ENCODE peak calls at places on chromosome 1, in five cellular contexts. J is GM23248, G is GM23338, R is PC-3, E is neural progenitor cell. A is an unnamed sample.

GRCh38 chr1:154240294-154240831 is 19.6 kb downstream of the UBAP2L start:
- DNase-seq in G (no peak), E (no peak), R (no peak), J (no peak), A (no peak)

GRCh38 chr1:154445040-154445472 is 39.9 kb downstream of the IL6R start:
- DNase-seq in R (peak; percentile 74), J (peak; percentile 90), G (no peak), E (no peak), A (peak; percentile 73)

GRCh38 chr1:194774535-194774934 is 1588.1 kb upstream of the B3GALT2 start:
- DNase-seq in J (no peak), R (no peak), G (no peak), E (no peak), A (peak; percentile 6)

GRCh38 chr1:115179397-115179835 is 90.1 kb upstream of the TSPAN2 start:
- DNase-seq in J (peak; percentile 99), R (peak; percentile 95), E (no peak), G (no peak), A (no peak)

GRCh38 chr1:46030074-46030870 is 102.2 kb downstream of the PIK3R3 start:
- DNase-seq in E (no peak), J (no peak), G (no peak), R (no peak), A (no peak)

GRCh38 chr1:110159160-110159559 is 8.9 kb downstream of the SLC6A17 start:
- DNase-seq in E (no peak), J (no peak), R (no peak), G (no peak), A (no peak)

GRCh38 chr1:169137357-169137756 is 30.9 kb downstream of the ATP1B1 start:
- DNase-seq in J (no peak), R (no peak), E (no peak), G (no peak), A (no peak)

GRCh38 chr1:179807691-179808485 is 64.8 kb downstream of the FAM163A start:
- DNase-seq in J (peak; percentile 70), E (no peak), G (no peak), R (peak; percentile 3), A (no peak)

GRCh38 chr1:219430419-219430818 is 182.5 kb downstream of the ZC3H11B start:
- DNase-seq in G (no peak), E (no peak), J (no peak), R (no peak), A (no peak)

GRCh38 chr1:178541829-178542553 is 29.1 kb downstream of the TEX35 start:
- DNase-seq in G (peak; percentile 69), R (peak; percentile 27), E (peak; percentile 53), J (peak; percentile 48), A (peak; percentile 24)

GRCh38 chr1:54816951-54817350 is 15.8 kb upstream of the TTC22 start:
- DNase-seq in G (no peak), E (no peak), J (no peak), R (no peak), A (no peak)

GRCh38 chr1:22142315-22143064 is 407 bp downstream of the WNT4 start:
- DNase-seq in R (peak; percentile 30), G (peak; percentile 65), E (peak; percentile 76), J (peak; percentile 61), A (no peak)
- TF ChIP-seq EZH2 in R (no peak), G (no peak), E (peak; percentile 58), J (peak; percentile 40), A (no peak)

GRCh38 chr1:184866582-184866981 is 107.7 kb downstream of the NIBAN1 start:
- DNase-seq in E (no peak), J (no peak), G (no peak), R (no peak), A (no peak)

GRCh38 chr1:184865831-184866230 is 108.5 kb downstream of the NIBAN1 start:
- DNase-seq in E (no peak), J (no peak), G (no peak), R (no peak), A (no peak)

GRCh38 chr1:184866991-184867788 is 107.1 kb downstream of the NIBAN1 start:
- DNase-seq in J (peak; percentile 90), R (peak; percentile 76), G (no peak), E (no peak), A (peak; percentile 57)

GRCh38 chr1:184870319-184870718 is 104.0 kb downstream of the NIBAN1 start:
- DNase-seq in G (no peak), E (no peak), J (no peak), R (no peak), A (no peak)

DNA sequence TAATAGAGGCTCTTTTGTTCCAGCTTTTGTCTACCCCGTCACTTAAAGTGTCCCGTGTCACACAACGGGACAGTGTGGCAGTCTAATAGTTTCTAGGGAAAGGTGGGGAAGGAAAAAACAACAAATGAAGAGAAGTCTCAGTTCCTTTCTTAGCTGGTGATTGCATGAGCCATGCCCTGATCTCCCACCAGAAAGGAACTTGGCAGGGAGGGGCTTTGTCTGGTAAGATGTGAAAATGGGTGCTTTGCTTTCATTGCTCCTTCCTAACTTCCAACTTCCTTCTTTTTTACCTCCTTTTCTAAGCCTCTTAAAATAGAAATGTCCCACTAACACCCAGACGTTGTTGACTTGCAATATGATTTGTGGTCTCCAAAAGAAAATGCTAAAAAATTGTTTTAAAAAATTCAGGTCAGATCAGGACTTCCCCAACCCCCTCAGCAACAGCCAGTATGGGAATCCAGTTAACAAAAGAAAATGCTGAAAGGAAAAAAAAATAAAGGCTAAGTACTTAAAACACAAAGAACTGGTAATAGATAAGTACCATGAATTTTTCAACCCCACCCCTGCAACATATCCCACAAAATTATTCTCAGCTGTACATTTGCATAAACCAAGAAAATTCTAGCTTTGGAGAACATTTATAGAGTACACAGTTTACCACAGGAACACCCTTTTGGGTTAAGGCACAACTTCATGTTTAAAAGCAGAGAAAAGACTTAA is 106.3 kb downstream of the NIBAN1 start:
- DNase-seq in J (no peak), R (no peak), G (no peak), E (no peak), A (no peak)
- TF ChIP-seq EZH2phosphoT487 in J (no peak), R (no peak), G (no peak), E (no peak), A (no peak)

GRCh38 chr1:81432654-81433109 is 368.1 kb upstream of the ADGRL2 start:
- DNase-seq in G (no peak), R (no peak), J (no peak), E (no peak), A (no peak)
- TF ChIP-seq EZH2 in G (no peak), R (no peak), J (no peak), E (no peak), A (no peak)

GRCh38 chr1:222288056-222288455 is 259.8 kb downstream of the HHIPL2 start:
- DNase-seq in G (no peak), E (no peak), J (peak; percentile 67), R (peak; percentile 94), A (no peak)

GRCh38 chr1:222284466-222284865 is 263.4 kb downstream of the HHIPL2 start:
- DNase-seq in G (no peak), E (no peak), J (peak; percentile 26), R (no peak), A (no peak)

GRCh38 chr1:222283147-222283768 is 264.6 kb downstream of the HHIPL2 start:
- DNase-seq in E (no peak), J (peak; percentile 73), R (peak; percentile 65), G (no peak), A (no peak)

DNA sequence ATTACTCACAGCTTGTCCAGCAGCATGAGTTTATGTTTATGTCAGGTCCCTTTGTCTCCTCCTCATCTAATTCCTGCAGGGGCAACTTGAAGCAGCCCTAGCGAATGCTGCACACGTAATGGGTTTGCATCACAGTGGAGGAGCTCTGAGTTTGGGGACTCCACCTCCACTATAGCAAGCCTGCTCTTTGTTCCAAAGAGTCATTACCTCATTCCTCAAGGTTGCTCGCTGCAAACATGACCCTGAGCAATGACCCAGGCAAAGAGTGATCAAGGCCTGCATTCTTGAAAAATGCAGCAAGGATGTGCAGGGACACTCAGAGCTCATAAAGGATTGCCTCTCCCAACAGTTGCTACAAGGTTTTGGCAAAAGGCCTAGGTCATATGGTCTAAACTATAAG is 261.9 kb downstream of the HHIPL2 start:
- DNase-seq in G (no peak), J (no peak), E (no peak), R (no peak), A (no peak)
- TF ChIP-seq EZH2phosphoT487 in G (no peak), J (no peak), E (no peak), R (no peak), A (no peak)

GRCh38 chr1:116382857-116383256 is 9.8 kb downstream of the ATP1A1 start:
- DNase-seq in E (no peak), R (no peak), G (no peak), J (no peak), A (no peak)
- TF ChIP-seq EZH2 in E (no peak), R (no peak), G (no peak), J (no peak), A (no peak)

GRCh38 chr1:32013386-32014198 is at the start of gene KHDRBS1:
- DNase-seq in G (peak; percentile 97), R (peak; percentile 99), J (peak; percentile 99), E (peak; percentile 99), A (peak; percentile 99)
- TF ChIP-seq EZH2phosphoT487 in G (no peak), R (no peak), J (no peak), E (no peak), A (no peak)